ENCODE peak calls at places on chromosome 20, in five cellular contexts. P is NCI-H1105, W is ELF-1, Y is osteocyte, K is T-helper 2 cell. U is an unnamed sample.

GRCh38 chr20:41387433-41387832 is 20.8 kb upstream of the EMILIN3 start:
- DNase-seq in Y (no peak), K (no peak), P (no peak), W (peak), U (peak)

GRCh38 chr20:44572551-44573500 is 9.6 kb upstream of the PKIG start:
- DNase-seq in K (no peak), P (no peak), W (peak), Y (no peak), U (peak)

GRCh38 chr20:53028337-53029007 is 56.3 kb downstream of the TSHZ2 start:
- DNase-seq in W (no peak), K (no peak), P (no peak), Y (no peak), U (no peak)

GRCh38 chr20:57900226-57900905 is 190.6 kb upstream of the PMEPA1 start:
- DNase-seq in P (no peak), Y (no peak), K (no peak), W (peak), U (no peak)

GRCh38 chr20:62839261-62839660 is 22.4 kb downstream of the TCFL5 start:
- DNase-seq in K (no peak), Y (no peak), P (no peak), W (no peak), U (no peak)

GRCh38 chr20:45545754-45546453 is 1.3 kb downstream of the EPPIN start:
- DNase-seq in W (peak), K (no peak), Y (no peak), P (peak), U (no peak)

GRCh38 chr20:54138427-54138826 is 35.4 kb downstream of the CYP24A1 start:
- DNase-seq in K (no peak), Y (no peak), W (no peak), P (no peak), U (no peak)

GRCh38 chr20:57953638-57954037 is 243.8 kb upstream of the PMEPA1 start:
- DNase-seq in Y (no peak), W (no peak), P (no peak), K (no peak), U (no peak)

GRCh38 chr20:577167-577791 is 32.8 kb downstream of the TCF15 start:
- DNase-seq in Y (no peak), P (no peak), K (no peak), W (no peak), U (peak)

GRCh38 chr20:56517211-56517610 is 7.3 kb upstream of the FAM209A start:
- DNase-seq in K (no peak), W (no peak), P (no peak), Y (no peak), U (no peak)

GRCh38 chr20:48748556-48748955 is 79.2 kb downstream of the PREX1 start:
- DNase-seq in P (no peak), W (no peak), K (no peak), Y (no peak), U (no peak)

GRCh38 chr20:62364911-62365736 is 2.0 kb downstream of the LAMA5 start:
- DNase-seq in Y (no peak), K (no peak), W (peak), P (no peak), U (no peak)

GRCh38 chr20:4937422-4938319 is 63.6 kb downstream of the SLC23A2 start:
- DNase-seq in K (no peak), Y (no peak), W (no peak), P (peak), U (peak)

GRCh38 chr20:13613917-13614316 is 24.8 kb downstream of the TASP1 start:
- DNase-seq in Y (no peak), K (no peak), P (no peak), W (no peak), U (no peak)

GRCh38 chr20:57676517-57677322 is 33.1 kb downstream of the PMEPA1 start:
- DNase-seq in Y (no peak), K (no peak), W (no peak), P (no peak), U (peak)

GRCh38 chr20:63974402-63975200 is 4.8 kb downstream of the SAMD10 start:
- DNase-seq in P (peak), K (no peak), Y (no peak), W (no peak), U (no peak)

GRCh38 chr20:6718660-6719059 is 48.8 kb upstream of the BMP2 start:
- DNase-seq in Y (no peak), W (peak), P (no peak), K (no peak), U (no peak)

GRCh38 chr20:35275741-35276251 is 2.1 kb downstream of the MMP24OS start:
- DNase-seq in P (no peak), Y (no peak), K (no peak), W (no peak), U (no peak)

GRCh38 chr20:17499041-17499440 is 32.1 kb downstream of the BFSP1 start:
- DNase-seq in P (no peak), K (no peak), Y (peak), W (no peak), U (no peak)

GRCh38 chr20:11982289-11982957 is 64.7 kb downstream of the BTBD3 start:
- DNase-seq in Y (no peak), K (no peak), W (no peak), P (no peak), U (no peak)

GRCh38 chr20:13200767-13201500 is 20.1 kb upstream of the ISM1 start:
- DNase-seq in W (peak), P (peak), Y (no peak), K (no peak), U (peak)

GRCh38 chr20:33910056-33910455 is 83.7 kb upstream of the RALY start:
- DNase-seq in P (no peak), K (no peak), W (no peak), Y (no peak), U (no peak)

GRCh38 chr20:43963872-43964791 is 49.5 kb downstream of the TOX2 start:
- DNase-seq in W (no peak), P (no peak), K (no peak), Y (no peak), U (no peak)

GRCh38 chr20:11454966-11455799 is 462.5 kb upstream of the BTBD3 start:
- DNase-seq in P (no peak), Y (no peak), K (no peak), W (peak), U (no peak)

GRCh38 chr20:32546918-32547752 is 38.0 kb downstream of the NOL4L start:
- DNase-seq in Y (no peak), P (no peak), W (no peak), K (no peak), U (no peak)

GRCh38 chr20:38805958-38806854 is 709 bp downstream of the PPP1R16B start:
- DNase-seq in Y (no peak), W (no peak), K (peak), P (peak), U (peak)

U was measured in NCI-H526.